ENCODE peak calls at places on chromosomes 11 and 22, in four cellular contexts. E, O, V and W are unnamed samples. For H3K4me1, the result is how much of the 10 kb centered on the place peaks cover.

GRCh38 chr22:44755418-44755817 is 3.0 kb downstream of the ARHGAP8 start:
- DNase-seq in E (no peak), O (no peak), V (peak), W (no peak)

GRCh38 chr22:45562537-45563361 is 60.1 kb downstream of the FBLN1 start:
- DNase-seq in E (no peak), O (no peak), V (no peak), W (no peak)

GRCh38 chr11:9574556-9574805 is 1.0 kb downstream of the WEE1 start:
- DNase-seq in E (no peak), O (no peak), V (peak), W (peak)

GRCh38 chr22:22824340-22825212 is 63.0 kb upstream of the IGLL5 start:
- DNase-seq in E (peak), O (no peak), V (no peak), W (no peak)

GRCh38 chr11:62948765-62949320 is 27.7 kb upstream of the CHRM1 start:
- DNase-seq in E (no peak), O (no peak), V (no peak), W (no peak)

GRCh38 chr11:70307176-70307575 is 36.7 kb downstream of the PPFIA1 start:
- DNase-seq in E (no peak), O (no peak), V (no peak), W (no peak)

GRCh38 chr11:66004186-66004585 is 1.9 kb downstream of the BANF1 start:
- DNase-seq in E (no peak), O (no peak), V (no peak), W (no peak)

GRCh38 chr11:114209904-114210303 is 86.3 kb upstream of the NNMT start:
- DNase-seq in E (no peak), O (no peak), V (no peak), W (no peak)

GRCh38 chr11:107017104-107017432 is 1.2 kb downstream of the GUCY1A2 start:
- DNase-seq in E (no peak), O (no peak), V (no peak), W (no peak)

GRCh38 chr11:45794169-45794568 is 10.8 kb upstream of the SLC35C1 start:
- DNase-seq in E (no peak), O (no peak), V (peak), W (no peak)

GRCh38 chr11:35555238-35555887 is 29.9 kb upstream of the PAMR1 start:
- DNase-seq in E (no peak), O (peak), V (no peak), W (no peak)

GRCh38 chr11:64861227-64861970 is 16.9 kb upstream of the CDC42BPG start:
- DNase-seq in E (no peak), O (no peak), V (peak), W (no peak)
- H3K4me1 ChIP-seq in E (half or more), O (under half), V (half or more), W (under half)

DNA sequence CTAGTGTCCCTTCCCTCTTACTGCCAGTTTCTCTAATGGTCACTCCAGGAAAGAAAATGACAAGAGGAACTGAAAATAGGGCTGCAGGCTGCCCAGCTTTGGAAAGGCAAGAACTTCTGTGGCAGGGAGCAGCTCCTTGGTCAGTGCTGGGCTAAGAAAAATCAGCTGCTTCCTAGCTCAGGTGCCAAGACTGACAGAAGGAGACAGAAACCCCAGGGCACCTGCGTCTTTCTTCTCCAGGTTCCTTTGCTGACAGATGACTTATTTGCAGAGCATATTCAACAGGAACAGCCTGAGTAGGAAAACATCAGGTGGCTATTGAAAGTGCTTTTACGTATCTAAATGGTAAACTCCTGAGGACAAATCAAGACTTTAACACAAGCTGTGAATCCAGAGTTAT is 25.4 kb downstream of the MAML2 start:
- DNase-seq in E (no peak), O (no peak), V (no peak), W (no peak)
- H3K4me1 ChIP-seq in E (half or more), O (under half), V (under half), W (under half)

GRCh38 chr11:50192743-50193142 is 160.1 kb downstream of the OR4C45 start:
- DNase-seq in E (no peak), O (no peak), V (no peak), W (no peak)

GRCh38 chr11:50186146-50186545 is 153.5 kb downstream of the OR4C45 start:
- DNase-seq in E (no peak), O (no peak), V (no peak), W (no peak)

GRCh38 chr11:50182486-50182885 is 149.8 kb downstream of the OR4C45 start:
- DNase-seq in E (no peak), O (no peak), V (no peak), W (no peak)

GRCh38 chr11:50188040-50188439 is 155.4 kb downstream of the OR4C45 start:
- DNase-seq in E (no peak), O (no peak), V (no peak), W (no peak)

DNA sequence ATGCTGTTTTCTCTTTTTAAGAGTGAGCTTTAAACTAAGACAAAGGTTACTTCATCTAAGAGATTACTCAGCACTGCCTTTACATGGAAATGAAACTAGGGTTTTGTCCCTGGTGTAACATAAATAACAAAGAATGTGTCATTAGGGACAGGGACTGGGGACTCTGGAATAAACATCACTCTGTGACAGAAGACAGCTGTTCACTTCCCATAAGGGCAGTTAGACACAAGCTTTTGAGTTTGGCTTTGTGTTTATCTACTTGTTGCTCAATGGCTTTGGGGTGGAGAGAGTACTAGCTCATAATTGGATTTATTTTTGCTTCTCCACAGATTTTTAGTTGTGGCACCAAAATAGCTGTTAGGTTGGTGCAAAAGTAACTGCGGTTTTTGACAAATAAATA is 154.5 kb downstream of the OR4C45 start:
- DNase-seq in E (no peak), O (no peak), V (no peak), W (no peak)
- H3K4me1 ChIP-seq in E (under half), O (under half), V (under half), W (under half)

GRCh38 chr11:118167906-118168305 is 8.5 kb downstream of the SCN2B start:
- DNase-seq in E (no peak), O (no peak), V (no peak), W (no peak)

GRCh38 chr11:118168316-118168715 is 8.1 kb downstream of the SCN2B start:
- DNase-seq in E (no peak), O (no peak), V (no peak), W (no peak)

GRCh38 chr11:118166641-118167040 is 9.8 kb downstream of the SCN2B start:
- DNase-seq in E (no peak), O (no peak), V (no peak), W (no peak)

GRCh38 chr11:118168751-118169150 is 7.7 kb downstream of the SCN2B start:
- DNase-seq in E (no peak), O (no peak), V (no peak), W (no peak)

GRCh38 chr11:118167253-118167652 is 9.2 kb downstream of the SCN2B start:
- DNase-seq in E (no peak), O (no peak), V (no peak), W (no peak)
- H3K4me1 ChIP-seq in E (under half), O (under half), V (under half), W (under half)